ENCODE peak calls at places on chromosomes 7 and 10, in eight cellular contexts. Y is HCT116, F is PC-3, L is GM23338, U is SK-N-SH, N is MM.1S, H is neural progenitor cell, X is OCI-LY7. E is an unnamed sample.
A peak's percentile ranks its signal among the peaks of the same experiment; 100 is the strongest.

GRCh38 chr7:155879592-155879991 is 67.3 kb upstream of the SHH start:
- DNase-seq in Y (no peak), F (no peak), L (no peak), U (no peak), N (no peak), H (no peak), X (no peak), E (no peak)

GRCh38 chr7:26365077-26365896 is 73.6 kb downstream of the SNX10 start:
- DNase-seq in Y (peak; percentile 51), F (peak; percentile 76), L (peak; percentile 78), U (peak; percentile 60), N (peak; percentile 83), H (peak; percentile 80), X (peak; percentile 89), E (peak; percentile 79)

GRCh38 chr10:43816351-43817321 is 168.0 kb upstream of the ZNF32 start:
- DNase-seq in Y (no peak), F (peak; percentile 50), L (no peak), U (peak; percentile 58), N (peak; percentile 82), H (no peak), X (peak; percentile 51), E (peak; percentile 93)

GRCh38 chr10:46282460-46283216 is 4.2 kb upstream of the ANTXRL start:
- DNase-seq in Y (peak; percentile 27), F (peak; percentile 42), L (peak; percentile 59), U (peak; percentile 91), N (peak; percentile 74), H (peak; percentile 70), X (no peak), E (peak; percentile 90)

GRCh38 chr7:158266817-158267736 is 320.5 kb downstream of the PTPRN2 start:
- DNase-seq in Y (no peak), F (no peak), L (no peak), U (no peak), N (no peak), H (no peak), X (no peak), E (no peak)

GRCh38 chr7:149239345-149240143 is at the start of gene ZNF212:
- DNase-seq in Y (peak; percentile 80), F (peak; percentile 91), L (peak; percentile 96), U (peak; percentile 100), N (peak; percentile 98), H (peak; percentile 95), X (peak; percentile 92), E (peak; percentile 96)

GRCh38 chr10:104925232-104925851 is 284.3 kb downstream of the SORCS3 start:
- DNase-seq in Y (peak; percentile 66), F (peak; percentile 49), L (peak; percentile 80), U (peak; percentile 47), N (peak; percentile 41), H (peak; percentile 75), X (peak; percentile 46), E (peak; percentile 61)

GRCh38 chr7:17046666-17047065 is 164.9 kb upstream of the AGR3 start:
- DNase-seq in Y (no peak), F (no peak), L (no peak), U (no peak), N (no peak), H (no peak), X (no peak), E (peak; percentile 34)

GRCh38 chr7:17557305-17557704 is 258.9 kb downstream of the AHR start:
- DNase-seq in Y (no peak), F (peak; percentile 76), L (no peak), U (no peak), N (no peak), H (no peak), X (no peak), E (peak; percentile 38)

GRCh38 chr7:57449904-57450303 is at the start of gene ZNF716:
- DNase-seq in Y (no peak), F (no peak), L (no peak), U (no peak), N (no peak), H (no peak), X (no peak), E (no peak)

GRCh38 chr7:123022576-123022975 is 27.1 kb upstream of the TAS2R16 start:
- DNase-seq in Y (no peak), F (peak; percentile 32), L (no peak), U (no peak), N (no peak), H (no peak), X (no peak), E (no peak)

GRCh38 chr10:86795353-86795752 is 38.9 kb downstream of the BMPR1A start:
- DNase-seq in Y (peak; percentile 34), F (peak; percentile 54), L (peak; percentile 89), U (peak; percentile 12), N (no peak), H (peak; percentile 80), X (no peak), E (peak; percentile 78)

GRCh38 chr10:11024596-11024995 is 6.9 kb downstream of the CELF2 start:
- DNase-seq in Y (no peak), F (no peak), L (no peak), U (no peak), N (no peak), H (no peak), X (no peak), E (peak; percentile 68)

GRCh38 chr7:90761584-90761983 is 165.5 kb downstream of the CDK14 start:
- DNase-seq in Y (no peak), F (no peak), L (no peak), U (no peak), N (no peak), H (no peak), X (no peak), E (peak; percentile 22)

GRCh38 chr7:114140561-114140960 is 221.8 kb upstream of the PPP1R3A start:
- DNase-seq in Y (no peak), F (no peak), L (no peak), U (no peak), N (no peak), H (no peak), X (no peak), E (no peak)

GRCh38 chr7:72465521-72465920 is 53.4 kb upstream of the CALN1 start:
- DNase-seq in Y (no peak), F (no peak), L (no peak), U (no peak), N (no peak), H (no peak), X (no peak), E (no peak)

GRCh38 chr10:102327002-102327401 is 68.5 kb upstream of the NFKB2 start:
- DNase-seq in Y (no peak), F (no peak), L (no peak), U (no peak), N (no peak), H (peak; percentile 71), X (no peak), E (no peak)

GRCh38 chr10:1295756-1296480 is 239.7 kb downstream of the WDR37 start:
- DNase-seq in Y (no peak), F (no peak), L (no peak), U (no peak), N (no peak), H (no peak), X (no peak), E (no peak)

GRCh38 chr10:1294748-1295147 is 238.6 kb downstream of the WDR37 start:
- DNase-seq in Y (no peak), F (no peak), L (no peak), U (no peak), N (no peak), H (no peak), X (no peak), E (no peak)

GRCh38 chr10:1300218-1300617 is 244.0 kb downstream of the WDR37 start:
- DNase-seq in Y (no peak), F (no peak), L (no peak), U (no peak), N (no peak), H (no peak), X (no peak), E (no peak)

GRCh38 chr10:1299041-1299726 is 243.0 kb downstream of the WDR37 start:
- DNase-seq in Y (no peak), F (no peak), L (no peak), U (no peak), N (no peak), H (no peak), X (no peak), E (no peak)

DNA sequence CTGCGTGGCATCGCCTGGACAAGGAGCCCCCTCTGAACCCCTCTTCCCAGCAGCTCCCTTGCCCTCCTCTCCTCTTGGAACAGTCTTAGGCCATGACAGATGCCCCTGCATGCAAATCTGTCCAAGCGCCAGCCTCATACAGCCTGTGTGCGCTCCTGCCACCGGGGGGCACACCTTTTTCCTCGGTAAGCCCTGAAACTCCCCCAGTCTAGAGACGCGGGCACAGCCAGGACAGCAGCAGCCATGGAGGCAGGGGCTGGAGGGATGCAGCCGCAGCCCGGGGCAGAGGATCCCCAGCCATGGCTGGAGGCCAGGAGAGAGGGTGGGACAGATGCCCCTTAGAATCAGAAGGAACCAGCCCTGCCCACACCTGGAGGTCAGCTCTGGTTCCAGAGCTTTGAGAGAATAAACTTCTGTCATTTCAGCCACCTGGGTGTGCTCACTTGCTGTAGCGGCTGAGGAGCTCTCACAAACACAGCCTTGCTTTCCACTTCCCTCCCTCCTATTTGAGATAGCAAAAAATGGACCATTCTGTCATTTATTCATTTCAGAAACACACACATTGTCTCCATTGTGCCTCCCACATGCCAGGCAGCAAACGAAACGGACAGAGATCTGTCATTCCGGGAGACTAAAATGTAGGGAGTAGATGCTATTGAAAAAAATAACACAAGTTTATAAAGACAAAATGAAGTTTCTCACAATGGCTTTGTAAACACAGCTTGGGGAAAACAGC is 241.5 kb downstream of the WDR37 start:
- DNase-seq in Y (no peak), F (no peak), L (peak; percentile 81), U (peak; percentile 59), N (no peak), H (peak; percentile 66), X (peak; percentile 4), E (no peak)
- H2AFZ ChIP-seq in Y (no peak overlapping the region), F (no peak overlapping the region), L (peak overlapping the region; percentile 43), U (no peak overlapping the region), N (no peak overlapping the region), H (peak overlapping the region; percentile 81), X (no peak overlapping the region), E (no peak overlapping the region)

GRCh38 chr10:128140425-128140824 is 14.2 kb upstream of the MKI67 start:
- DNase-seq in Y (no peak), F (no peak), L (peak; percentile 37), U (no peak), N (no peak), H (peak; percentile 58), X (no peak), E (no peak)

GRCh38 chr10:128143531-128143930 is 17.3 kb upstream of the MKI67 start:
- DNase-seq in Y (no peak), F (no peak), L (no peak), U (no peak), N (no peak), H (no peak), X (no peak), E (no peak)

GRCh38 chr10:128137877-128138276 is 11.7 kb upstream of the MKI67 start:
- DNase-seq in Y (no peak), F (no peak), L (no peak), U (no peak), N (no peak), H (no peak), X (no peak), E (peak; percentile 52)
- TF ChIP-seq EZH2phosphoT487 in Y (no peak), F (no peak), L (no peak), U (no peak), N (no peak), H (no peak), X (no peak), E (no peak)

GRCh38 chr7:101817930-101818698 is 688 bp downstream of the CUX1 start:
- DNase-seq in Y (no peak), F (no peak), L (no peak), U (no peak), N (no peak), H (no peak), X (no peak), E (peak; percentile 26)
- H3K4me1 ChIP-seq in Y (peaks cover 45% of the 10 kb centered on the region), F (peaks cover 26% of the 10 kb centered on the region), L (peaks cover 57% of the 10 kb centered on the region), U (peaks cover 18% of the 10 kb centered on the region), N (no peaks in the 10 kb centered on the region), H (peaks cover 42% of the 10 kb centered on the region), X (peaks cover 50% of the 10 kb centered on the region), E (peaks cover 7% of the 10 kb centered on the region)

GRCh38 chr7:108033776-108034497 is 31.0 kb upstream of the LAMB1 start:
- DNase-seq in Y (no peak), F (no peak), L (no peak), U (no peak), N (no peak), H (no peak), X (no peak), E (no peak)
- H2AFZ ChIP-seq in Y (no peak overlapping the region), F (no peak overlapping the region), L (no peak overlapping the region), U (no peak overlapping the region), N (no peak overlapping the region), H (no peak overlapping the region), X (no peak overlapping the region), E (no peak overlapping the region)

E was measured in GM23248.